ENCODE peak calls at places on chromosomes 7 and 10, in nine cellular contexts. Q, M, N, X, E, U, Y, A and K are unnamed samples.

GRCh38 chr7:101841328-101841727 is 23.9 kb downstream of the CUX1 start:
- DNase-seq in Q (no peak), M (no peak), N (no peak), X (no peak), E (no peak), U (no peak), Y (no peak), A (no peak), K (no peak)

GRCh38 chr7:151422212-151422611 is 12.4 kb upstream of the WDR86 start:
- DNase-seq in Q (no peak), M (no peak), N (no peak), X (no peak), E (no peak), U (no peak), Y (no peak), A (no peak), K (no peak)

GRCh38 chr7:73967832-73968295 is 60.1 kb upstream of the ELN start:
- DNase-seq in Q (no peak), M (peak), N (no peak), X (no peak), E (no peak), U (no peak), Y (no peak), A (no peak), K (no peak)

GRCh38 chr7:106071356-106071998 is 40.6 kb downstream of the SYPL1 start:
- DNase-seq in Q (no peak), M (peak), N (no peak), X (no peak), E (peak), U (no peak), Y (no peak), A (no peak), K (no peak)

GRCh38 chr7:6536899-6537298 is 14.4 kb downstream of the GRID2IP start:
- DNase-seq in Q (no peak), M (no peak), N (no peak), X (peak), E (peak), U (no peak), Y (no peak), A (no peak), K (no peak)

GRCh38 chr7:46880508-46881196 is 701.3 kb downstream of the TNS3 start:
- DNase-seq in Q (no peak), M (no peak), N (no peak), X (no peak), E (no peak), U (no peak), Y (no peak), A (no peak), K (no peak)

GRCh38 chr7:70833726-70834125 is 298.2 kb upstream of the GALNT17 start:
- DNase-seq in Q (no peak), M (no peak), N (peak), X (no peak), E (peak), U (peak), Y (peak), A (no peak), K (no peak)

GRCh38 chr7:119733480-119733879 is 539.5 kb upstream of the KCND2 start:
- DNase-seq in Q (no peak), M (no peak), N (peak), X (no peak), E (peak), U (no peak), Y (no peak), A (no peak), K (no peak)

GRCh38 chr10:29228586-29228985 is 60.3 kb upstream of the LYZL1 start:
- DNase-seq in Q (no peak), M (no peak), N (no peak), X (no peak), E (no peak), U (no peak), Y (no peak), A (no peak), K (no peak)

GRCh38 chr7:144818516-144818915 is 17.3 kb downstream of the TPK1 start:
- DNase-seq in Q (no peak), M (no peak), N (no peak), X (no peak), E (peak), U (peak), Y (peak), A (no peak), K (no peak)

GRCh38 chr10:121668336-121669009 is 70.2 kb upstream of the FGFR2 start:
- DNase-seq in Q (no peak), M (peak), N (no peak), X (peak), E (peak), U (no peak), Y (peak), A (no peak), K (peak)

GRCh38 chr10:18140149-18140956 is at the start of gene CACNB2:
- DNase-seq in Q (no peak), M (no peak), N (peak), X (peak), E (peak), U (no peak), Y (peak), A (no peak), K (peak)

GRCh38 chr7:117470777-117471176 is 9.0 kb upstream of the CFTR start:
- DNase-seq in Q (no peak), M (no peak), N (no peak), X (peak), E (no peak), U (no peak), Y (no peak), A (no peak), K (no peak)

GRCh38 chr7:12067156-12067831 is 143.8 kb upstream of the TMEM106B start:
- DNase-seq in Q (no peak), M (peak), N (peak), X (peak), E (peak), U (peak), Y (peak), A (peak), K (peak)

GRCh38 chr10:80501913-80502521 is 35.7 kb upstream of the SH2D4B start:
- DNase-seq in Q (no peak), M (no peak), N (no peak), X (no peak), E (no peak), U (peak), Y (no peak), A (no peak), K (peak)

GRCh38 chr10:95513941-95514392 is 47.2 kb downstream of the SORBS1 start:
- DNase-seq in Q (no peak), M (no peak), N (peak), X (no peak), E (peak), U (no peak), Y (peak), A (no peak), K (no peak)

GRCh38 chr10:101611506-101611905 is 23.4 kb downstream of the DPCD start:
- DNase-seq in Q (no peak), M (no peak), N (peak), X (no peak), E (peak), U (no peak), Y (no peak), A (no peak), K (peak)

GRCh38 chr7:38451840-38452239 is 178.4 kb upstream of the TARP start:
- DNase-seq in Q (peak), M (no peak), N (peak), X (no peak), E (peak), U (peak), Y (peak), A (peak), K (peak)

GRCh38 chr7:55964261-55964801 is at the start of gene NIPSNAP2:
- DNase-seq in Q (no peak), M (peak), N (peak), X (peak), E (peak), U (peak), Y (peak), A (peak), K (peak)

GRCh38 chr10:61605221-61605620 is 57.5 kb upstream of the CABCOCO1 start:
- DNase-seq in Q (no peak), M (no peak), N (no peak), X (no peak), E (no peak), U (no peak), Y (no peak), A (no peak), K (no peak)

GRCh38 chr10:78354101-78354500 is 320.4 kb downstream of the RPS24 start:
- DNase-seq in Q (no peak), M (no peak), N (no peak), X (no peak), E (no peak), U (no peak), Y (no peak), A (no peak), K (peak)

GRCh38 chr7:21355406-21355874 is 72.4 kb upstream of the SP4 start:
- DNase-seq in Q (no peak), M (no peak), N (no peak), X (no peak), E (no peak), U (no peak), Y (no peak), A (no peak), K (no peak)

GRCh38 chr7:26149391-26149977 is 2.5 kb upstream of the NFE2L3 start:
- DNase-seq in Q (no peak), M (no peak), N (no peak), X (no peak), E (no peak), U (no peak), Y (no peak), A (no peak), K (no peak)

GRCh38 chr10:42970451-42971250 is 106.2 kb upstream of the RET start:
- DNase-seq in Q (no peak), M (no peak), N (no peak), X (peak), E (no peak), U (no peak), Y (no peak), A (no peak), K (no peak)

GRCh38 chr10:92891885-92892705 is 43.8 kb downstream of the EXOC6 start:
- DNase-seq in Q (peak), M (no peak), N (peak), X (peak), E (peak), U (peak), Y (peak), A (peak), K (peak)

GRCh38 chr7:123494193-123494796 is 40.1 kb downstream of the IQUB start:
- DNase-seq in Q (peak), M (no peak), N (peak), X (peak), E (peak), U (peak), Y (peak), A (peak), K (peak)

GRCh38 chr7:92228100-92228499 is 17.6 kb downstream of the KRIT1 start:
- DNase-seq in Q (no peak), M (no peak), N (peak), X (no peak), E (no peak), U (no peak), Y (no peak), A (no peak), K (peak)

GRCh38 chr7:23247602-23248335 is 1.2 kb downstream of the GPNMB start:
- DNase-seq in Q (no peak), M (peak), N (no peak), X (no peak), E (peak), U (no peak), Y (no peak), A (no peak), K (no peak)

GRCh38 chr10:92328999-92329398 is 38.0 kb downstream of the MARCHF5 start:
- DNase-seq in Q (no peak), M (no peak), N (no peak), X (no peak), E (no peak), U (no peak), Y (no peak), A (peak), K (no peak)

GRCh38 chr7:155590215-155591023 is 44.1 kb upstream of the CNPY1 start:
- DNase-seq in Q (no peak), M (peak), N (peak), X (peak), E (peak), U (peak), Y (peak), A (no peak), K (peak)

GRCh38 chr7:34208878-34209621 is 303.7 kb downstream of the BMPER start:
- DNase-seq in Q (no peak), M (no peak), N (no peak), X (no peak), E (peak), U (no peak), Y (no peak), A (no peak), K (no peak)

GRCh38 chr7:150567168-150567567 is at the start of gene GIMAP4:
- DNase-seq in Q (no peak), M (peak), N (no peak), X (no peak), E (no peak), U (no peak), Y (no peak), A (no peak), K (no peak)

GRCh38 chr7:80775481-80775880 is 137.0 kb downstream of the CD36 start:
- DNase-seq in Q (no peak), M (no peak), N (no peak), X (no peak), E (no peak), U (no peak), Y (no peak), A (no peak), K (no peak)

GRCh38 chr10:78718032-78718572 is 350.7 kb upstream of the ZMIZ1 start:
- DNase-seq in Q (no peak), M (no peak), N (peak), X (no peak), E (no peak), U (no peak), Y (peak), A (no peak), K (no peak)

GRCh38 chr10:102632394-102633062 is 11.8 kb upstream of the TRIM8 start:
- DNase-seq in Q (no peak), M (no peak), N (peak), X (no peak), E (peak), U (no peak), Y (peak), A (no peak), K (peak)

GRCh38 chr7:84913731-84914130 is 273.1 kb downstream of the SEMA3D start:
- DNase-seq in Q (no peak), M (no peak), N (peak), X (no peak), E (peak), U (no peak), Y (peak), A (no peak), K (peak)

GRCh38 chr7:128115821-128116723 is 84.8 kb upstream of the LRRC4 start:
- DNase-seq in Q (no peak), M (peak), N (no peak), X (no peak), E (no peak), U (no peak), Y (no peak), A (no peak), K (no peak)

GRCh38 chr7:138875794-138876193 is 77.8 kb upstream of the ATP6V0A4 start:
- DNase-seq in Q (peak), M (no peak), N (peak), X (no peak), E (peak), U (peak), Y (peak), A (no peak), K (peak)

GRCh38 chr10:63628526-63629362 is 107.5 kb downstream of the REEP3 start:
- DNase-seq in Q (peak), M (peak), N (no peak), X (peak), E (peak), U (peak), Y (peak), A (peak), K (peak)

DNA sequence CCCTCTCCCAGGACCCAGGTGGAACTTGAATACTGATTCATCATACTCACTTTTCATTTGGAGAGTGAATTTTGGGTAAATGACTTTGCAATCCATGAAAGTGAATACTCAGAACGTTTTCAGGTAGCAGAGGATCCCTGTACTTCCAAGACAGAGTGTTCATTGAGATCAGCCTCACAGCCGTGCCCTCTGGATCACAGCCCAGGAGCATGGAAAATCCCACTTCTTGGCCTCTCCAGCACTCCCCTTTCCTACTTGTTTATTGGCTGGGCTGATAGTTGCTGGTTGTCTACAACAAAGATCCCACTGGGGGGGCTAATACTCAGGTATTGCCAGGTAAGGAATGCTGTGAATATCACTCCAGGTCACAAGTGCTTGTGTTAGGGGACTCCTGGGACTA is 5.9 kb downstream of the GCK start:
- DNase-seq in Q (no peak), M (no peak), N (no peak), X (no peak), E (no peak), U (no peak), Y (no peak), A (no peak), K (no peak)
- TF ChIP-seq CTCF in Q (no peak), M (no peak), N (no peak), X (no peak), E (no peak), U (no peak), Y (no peak), A (no peak), K (no peak)

DNA sequence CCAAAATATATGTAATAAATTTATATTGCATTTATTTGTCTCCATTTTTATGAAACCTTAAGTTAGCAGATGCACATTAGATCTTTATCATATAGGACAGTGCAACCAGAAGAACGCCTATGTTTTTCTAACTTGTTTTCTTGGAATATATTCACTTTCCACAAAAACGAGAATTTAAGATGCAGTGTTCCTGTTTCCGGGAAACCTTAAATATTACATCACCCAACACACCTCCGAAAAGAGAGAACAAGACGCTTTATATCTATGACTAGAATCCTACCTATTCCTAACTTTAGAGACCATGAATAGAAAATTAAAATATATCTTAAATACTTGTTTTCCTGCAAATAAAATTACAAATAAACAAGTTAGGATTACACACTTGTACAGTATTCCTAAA is 1.9 kb downstream of the EZH2 start:
- DNase-seq in Q (no peak), M (no peak), N (no peak), X (no peak), E (no peak), U (no peak), Y (no peak), A (no peak), K (no peak)
- H3K4me3 ChIP-seq in Q (peak), M (no peak), N (no peak), X (peak), E (no peak), U (no peak), Y (no peak), A (peak), K (peak)

GRCh38 chr10:126302831-126303230 is 85.4 kb downstream of the ADAM12 start:
- DNase-seq in Q (no peak), M (no peak), N (peak), X (no peak), E (peak), U (peak), Y (no peak), A (no peak), K (peak)
- TF ChIP-seq CTCF in Q (no peak), M (no peak), N (peak), X (no peak), E (peak), U (peak), Y (no peak), A (no peak), K (peak)

GRCh38 chr7:41698726-41699125 is 4.2 kb downstream of the INHBA start:
- DNase-seq in Q (no peak), M (no peak), N (peak), X (no peak), E (peak), U (no peak), Y (peak), A (no peak), K (peak)
- H3K4me3 ChIP-seq in Q (peak), M (no peak), N (peak), X (no peak), E (peak), U (peak), Y (peak), A (no peak), K (peak)